ENCODE peak calls at places on chromosomes 11 and 22, in eight cellular contexts. G is testis, T is NB4, K is tibial nerve, P is transverse colon, R is ovary, L is thyroid gland, V is adrenal gland. O is an unnamed sample.

GRCh38 chr11:21472256-21472655 is 720.6 kb upstream of the ANO5 start:
- DNase-seq in G (no peak), T (no peak), K (no peak), P (no peak), R (no peak), L (no peak), V (no peak), O (no peak)

GRCh38 chr11:30445056-30445455 is 122.2 kb downstream of the ARL14EP start:
- DNase-seq in G (no peak), T (no peak), K (no peak), P (no peak), R (no peak), L (no peak), V (no peak), O (no peak)

GRCh38 chr11:22703040-22703439 is 36.6 kb downstream of the GAS2 start:
- DNase-seq in G (no peak), T (no peak), K (no peak), P (no peak), R (no peak), L (no peak), V (no peak), O (no peak)

GRCh38 chr11:45449036-45449601 is 163.0 kb upstream of the SYT13 start:
- DNase-seq in G (peak), T (peak), K (no peak), P (no peak), R (no peak), L (no peak), V (no peak), O (no peak)

GRCh38 chr11:107712342-107712741 is 486 bp upstream of the SLN start:
- DNase-seq in G (no peak), T (no peak), K (no peak), P (no peak), R (no peak), L (no peak), V (no peak), O (no peak)

GRCh38 chr22:36331912-36332622 is 55.7 kb downstream of the MYH9 start:
- DNase-seq in G (peak), T (peak), K (peak), P (peak), R (peak), L (peak), V (peak), O (no peak)

GRCh38 chr11:94103476-94103875 is 25.2 kb upstream of the PANX1 start:
- DNase-seq in G (no peak), T (no peak), K (no peak), P (no peak), R (no peak), L (no peak), V (no peak), O (no peak)

GRCh38 chr11:1373536-1374214 is 16.1 kb upstream of the BRSK2 start:
- DNase-seq in G (no peak), T (no peak), K (no peak), P (no peak), R (no peak), L (no peak), V (no peak), O (no peak)

GRCh38 chr11:69868003-69868865 is 49.0 kb upstream of the FGF3 start:
- DNase-seq in G (no peak), T (no peak), K (no peak), P (no peak), R (no peak), L (no peak), V (no peak), O (no peak)

GRCh38 chr22:36136988-36137387 is 23.6 kb downstream of the APOL3 start:
- DNase-seq in G (no peak), T (no peak), K (no peak), P (no peak), R (no peak), L (no peak), V (no peak), O (no peak)

GRCh38 chr22:30695351-30695762 is 683 bp downstream of the OSBP2 start:
- DNase-seq in G (peak), T (no peak), K (no peak), P (no peak), R (peak), L (peak), V (peak), O (no peak)

GRCh38 chr11:13249992-13250391 is 27.6 kb upstream of the BMAL1 start:
- DNase-seq in G (no peak), T (no peak), K (no peak), P (no peak), R (no peak), L (no peak), V (no peak), O (no peak)

GRCh38 chr11:124577664-124578427 is 8.0 kb downstream of the OR8A1 start:
- DNase-seq in G (no peak), T (no peak), K (no peak), P (no peak), R (no peak), L (peak), V (no peak), O (no peak)

GRCh38 chr11:11296434-11296833 is 56.6 kb downstream of the CSNK2A3 start:
- DNase-seq in G (no peak), T (no peak), K (no peak), P (no peak), R (no peak), L (no peak), V (no peak), O (no peak)

GRCh38 chr22:19524170-19525115 is at the start of gene CLDN5:
- DNase-seq in G (peak), T (no peak), K (no peak), P (no peak), R (no peak), L (peak), V (peak), O (peak)

GRCh38 chr11:115637842-115638241 is 133.6 kb upstream of the CADM1 start:
- DNase-seq in G (no peak), T (no peak), K (no peak), P (no peak), R (no peak), L (no peak), V (no peak), O (no peak)

GRCh38 chr11:130865091-130865771 is 51.0 kb downstream of the SNX19 start:
- DNase-seq in G (no peak), T (no peak), K (no peak), P (no peak), R (no peak), L (no peak), V (no peak), O (peak)

GRCh38 chr11:130029137-130029536 is 26.5 kb upstream of the PRDM10 start:
- DNase-seq in G (no peak), T (peak), K (no peak), P (no peak), R (no peak), L (no peak), V (no peak), O (no peak)

DNA sequence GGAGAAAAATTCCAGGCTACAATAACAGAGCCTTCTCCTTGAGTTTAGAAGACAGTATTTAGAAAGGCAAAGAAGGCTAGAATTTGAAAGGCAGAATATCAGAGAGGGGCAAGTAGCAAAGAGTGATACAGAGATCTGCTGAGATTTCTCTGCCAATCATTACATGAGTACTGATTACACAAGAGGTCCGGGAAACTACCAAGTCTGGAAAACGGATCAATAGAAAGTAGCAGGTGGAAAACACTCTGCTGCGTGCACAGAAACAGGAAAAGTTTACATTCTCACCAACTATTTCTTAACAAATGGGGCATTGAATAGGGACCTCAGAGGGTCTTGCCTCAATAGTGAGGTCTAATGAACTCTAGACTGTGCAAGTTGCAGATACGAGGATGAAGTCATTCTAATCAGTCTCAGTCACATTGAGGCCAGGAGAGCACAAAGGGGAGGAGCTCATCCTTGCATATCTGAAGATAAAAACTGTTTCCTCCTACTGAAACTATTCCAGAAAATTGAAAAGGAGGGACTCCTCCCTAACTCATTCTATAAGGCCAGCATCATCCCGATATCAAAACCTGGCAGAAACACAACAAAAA is 1099.2 kb downstream of the LRRC4C start:
- DNase-seq in G (no peak), T (no peak), K (no peak), P (no peak), R (no peak), L (no peak), V (no peak), O (no peak)
- TF ChIP-seq CTCF in G (no peak), T (no peak), K (no peak), P (no peak), R (no peak), L (no peak), V (no peak), O (no peak)

GRCh38 chr22:32206774-32207758 is 2.2 kb upstream of the RFPL2 start:
- DNase-seq in G (no peak), T (peak), K (no peak), P (peak), R (no peak), L (no peak), V (no peak), O (peak)

GRCh38 chr22:32207971-32208480 is 3.2 kb upstream of the RFPL2 start:
- DNase-seq in G (no peak), T (no peak), K (no peak), P (no peak), R (no peak), L (no peak), V (no peak), O (no peak)

GRCh38 chr22:32205974-32206773 is 1.3 kb upstream of the RFPL2 start:
- DNase-seq in G (no peak), T (no peak), K (no peak), P (no peak), R (no peak), L (no peak), V (no peak), O (no peak)

GRCh38 chr22:32204856-32205722 is at the start of gene RFPL2:
- DNase-seq in G (peak), T (peak), K (no peak), P (peak), R (no peak), L (peak), V (no peak), O (peak)

DNA sequence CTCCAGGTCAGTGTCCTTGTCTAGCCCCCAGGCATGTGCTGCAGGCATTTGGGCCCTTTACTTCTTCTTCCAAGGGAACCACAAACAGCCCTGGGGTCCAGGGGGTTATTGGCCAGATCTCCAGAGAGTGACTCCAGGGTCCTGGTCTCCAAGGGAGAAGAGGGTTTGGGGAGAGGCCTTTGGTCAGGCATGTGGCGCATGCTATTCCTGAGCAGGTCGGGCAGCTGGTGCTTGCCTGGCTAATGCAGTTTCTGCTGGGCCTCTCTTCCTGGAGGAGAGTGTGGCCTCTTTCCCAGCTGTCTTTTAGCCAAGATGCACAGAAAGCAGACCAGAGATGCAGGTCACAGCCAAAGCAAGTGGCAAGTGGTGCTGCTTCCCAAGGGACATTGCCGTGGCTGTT is 3.8 kb upstream of the RFPL2 start:
- DNase-seq in G (no peak), T (no peak), K (no peak), P (no peak), R (no peak), L (no peak), V (no peak), O (no peak)
- TF ChIP-seq POLR2A in G (no peak), T (no peak), K (no peak), P (no peak), R (no peak), L (no peak), V (no peak), O (no peak)

DNA sequence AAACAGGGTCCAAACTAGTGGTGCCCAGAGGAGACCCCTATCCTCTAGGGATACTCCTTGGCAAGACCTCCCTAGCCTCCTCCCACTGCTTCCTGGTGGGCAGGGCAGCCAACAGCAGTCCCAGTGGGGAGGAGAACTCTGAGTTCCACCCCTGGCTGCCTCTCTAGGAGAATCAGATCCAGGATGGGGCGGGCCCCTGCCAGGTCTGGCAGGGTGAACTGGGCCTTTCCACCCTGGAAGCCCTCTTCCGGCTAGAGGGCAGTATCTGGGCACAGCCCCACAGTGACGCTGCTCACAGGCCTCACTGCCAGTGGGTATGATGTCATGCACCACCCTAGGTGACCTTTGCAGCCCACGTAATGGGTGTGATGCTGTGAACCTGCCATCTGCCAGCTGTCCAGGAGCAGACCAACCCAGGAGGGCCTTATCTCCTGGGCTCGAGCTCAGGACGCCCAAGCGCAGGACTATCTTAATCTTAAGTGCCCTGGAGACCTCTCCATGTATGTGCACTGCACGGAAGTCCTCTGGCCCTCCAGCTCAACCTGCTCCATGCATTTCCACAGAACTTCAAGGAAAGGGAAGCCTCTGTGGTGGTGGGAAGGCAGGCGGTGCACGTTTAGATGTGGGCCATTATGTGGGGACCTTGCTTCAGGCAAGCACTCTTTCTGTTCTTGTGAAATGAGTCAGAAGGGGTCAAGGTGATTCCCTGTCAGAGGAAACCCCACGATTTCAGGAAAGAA is 31.8 kb upstream of the FCHSD2 start:
- DNase-seq in G (peak), T (no peak), K (no peak), P (peak), R (no peak), L (no peak), V (no peak), O (peak)
- TF ChIP-seq CTCF in G (no peak), T (no peak), K (no peak), P (no peak), R (no peak), L (no peak), V (no peak), O (no peak)

GRCh38 chr11:46826310-46827044 is 19.6 kb downstream of the CKAP5 start:
- DNase-seq in G (peak), T (peak), K (peak), P (peak), R (peak), L (peak), V (peak), O (peak)
- TF ChIP-seq POLR2A in G (no peak), T (no peak), K (no peak), P (peak), R (no peak), L (peak), V (peak), O (no peak)

GRCh38 chr11:7547687-7548086 is 33.9 kb downstream of the PPFIBP2 start:
- DNase-seq in G (no peak), T (no peak), K (no peak), P (no peak), R (no peak), L (no peak), V (no peak), O (no peak)

GRCh38 chr11:7547091-7547490 is 33.3 kb downstream of the PPFIBP2 start:
- DNase-seq in G (no peak), T (no peak), K (no peak), P (no peak), R (no peak), L (no peak), V (no peak), O (no peak)

GRCh38 chr11:7546324-7546791 is 32.6 kb downstream of the PPFIBP2 start:
- DNase-seq in G (no peak), T (no peak), K (no peak), P (no peak), R (no peak), L (no peak), V (no peak), O (no peak)

GRCh38 chr11:7549681-7550080 is 35.9 kb downstream of the PPFIBP2 start:
- DNase-seq in G (no peak), T (no peak), K (no peak), P (no peak), R (no peak), L (no peak), V (no peak), O (no peak)

GRCh38 chr11:7548659-7549283 is 35.0 kb downstream of the PPFIBP2 start:
- DNase-seq in G (no peak), T (peak), K (no peak), P (peak), R (no peak), L (peak), V (no peak), O (peak)
- TF ChIP-seq CTCF in G (no peak), T (peak), K (no peak), P (peak), R (no peak), L (no peak), V (no peak), O (peak)

GRCh38 chr11:66408488-66409214 is 12.2 kb upstream of the NPAS4 start:
- DNase-seq in G (peak), T (peak), K (peak), P (peak), R (peak), L (peak), V (peak), O (peak)
- TF ChIP-seq POLR2A in G (no peak), T (no peak), K (no peak), P (no peak), R (peak), L (no peak), V (no peak), O (no peak)

GRCh38 chr11:60251485-60252207 is 8.7 kb upstream of the MS4A4E start:
- DNase-seq in G (peak), T (peak), K (no peak), P (no peak), R (no peak), L (no peak), V (no peak), O (no peak)
- TF ChIP-seq CTCF in G (peak), T (peak), K (peak), P (peak), R (peak), L (no peak), V (peak), O (no peak)

GRCh38 chr11:66856496-66857233 is at the start of gene LRFN4:
- DNase-seq in G (peak), T (no peak), K (no peak), P (peak), R (no peak), L (no peak), V (peak), O (peak)
- TF ChIP-seq POLR2A in G (no peak), T (no peak), K (no peak), P (no peak), R (no peak), L (no peak), V (no peak), O (no peak)

DNA sequence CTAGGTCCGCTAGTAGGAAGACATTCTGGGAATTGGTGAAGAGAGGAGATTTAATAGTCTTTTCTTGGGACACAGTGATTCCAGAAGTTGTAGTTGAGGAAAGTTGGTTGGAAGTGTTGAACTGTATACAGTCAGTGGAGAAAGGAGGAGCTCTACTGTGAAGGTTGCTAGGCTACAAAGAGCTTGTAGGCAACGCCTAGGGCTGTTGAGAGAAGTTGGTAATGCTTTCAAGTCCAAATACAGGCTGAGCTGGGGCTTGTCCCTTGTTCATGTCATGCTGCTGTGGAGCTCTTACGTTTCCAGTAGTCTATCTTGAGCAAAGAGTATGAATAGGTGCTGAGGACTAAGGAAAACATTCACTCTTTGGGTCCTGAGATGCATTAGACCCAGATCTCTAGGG is 1.1 kb downstream of the TBCEL start:
- DNase-seq in G (no peak), T (peak), K (no peak), P (no peak), R (no peak), L (peak), V (no peak), O (no peak)
- TF ChIP-seq CTCF in G (no peak), T (no peak), K (no peak), P (no peak), R (no peak), L (no peak), V (no peak), O (no peak)

O was measured in right lobe of liver.